ENCODE peak calls at places on chromosomes 3 and 15, in seven cellular contexts. U is HS-5; D is stimulated activated CD8-positive, alpha-beta memory T cell treated with anti-CD3 and anti-CD28 coated beads, Interleukin-4, amount 100 ng/mL, for 4 hours; V is posterior cingulate gyrus; K is caudate nucleus; S is WTC11; N is RPMI7951. I is an unnamed sample.

GRCh38 chr3:8732413-8732812 is 1.2 kb upstream of the CAV3 start:
- DNase-seq in U (no peak), D (no peak), V (no peak), K (no peak), S (no peak), N (no peak), I (no peak)

GRCh38 chr15:83205725-83206324 is 1.8 kb downstream of the HDGFL3 start:
- DNase-seq in U (no peak), D (no peak), V (no peak), K (no peak), S (no peak), N (peak), I (peak)

GRCh38 chr3:187739561-187740445 is 5.5 kb downstream of the BCL6 start:
- DNase-seq in U (no peak), D (peak), V (peak), K (peak), S (peak), N (peak), I (peak)

GRCh38 chr3:129577925-129578742 is 28.3 kb downstream of the PLXND1 start:
- DNase-seq in U (no peak), D (no peak), V (no peak), K (no peak), S (no peak), N (no peak), I (no peak)

GRCh38 chr15:60973637-60974415 is 255.3 kb downstream of the RORA start:
- DNase-seq in U (peak), D (no peak), V (no peak), K (no peak), S (no peak), N (peak), I (no peak)

GRCh38 chr3:108503722-108504121 is 6.7 kb downstream of the MYH15 start:
- DNase-seq in U (no peak), D (no peak), V (no peak), K (no peak), S (no peak), N (no peak), I (no peak)

GRCh38 chr15:100879461-100880138 is at the start of gene ALDH1A3:
- DNase-seq in U (no peak), D (no peak), V (no peak), K (no peak), S (peak), N (peak), I (no peak)

GRCh38 chr3:65251375-65251774 is 563.6 kb upstream of the ADAMTS9 start:
- DNase-seq in U (no peak), D (no peak), V (no peak), K (no peak), S (no peak), N (no peak), I (no peak)

GRCh38 chr3:114320251-114320650 is 26.4 kb downstream of the TIGIT start:
- DNase-seq in U (no peak), D (no peak), V (no peak), K (no peak), S (no peak), N (no peak), I (no peak)

GRCh38 chr3:107612581-107613182 is 89.9 kb downstream of the BBX start:
- DNase-seq in U (no peak), D (no peak), V (no peak), K (no peak), S (no peak), N (no peak), I (no peak)

GRCh38 chr3:16033889-16034687 is 140.4 kb upstream of the GALNT15 start:
- DNase-seq in U (no peak), D (no peak), V (no peak), K (no peak), S (no peak), N (peak), I (no peak)

GRCh38 chr3:39241502-39241901 is 38.3 kb downstream of the CX3CR1 start:
- DNase-seq in U (no peak), D (no peak), V (no peak), K (no peak), S (no peak), N (no peak), I (no peak)

GRCh38 chr3:53194218-53195065 is 33.4 kb downstream of the PRKCD start:
- DNase-seq in U (no peak), D (no peak), V (no peak), K (no peak), S (no peak), N (peak), I (no peak)

GRCh38 chr3:175029828-175030227 is 170.7 kb downstream of the NAALADL2 start:
- DNase-seq in U (no peak), D (no peak), V (no peak), K (no peak), S (no peak), N (no peak), I (no peak)